ENCODE peak calls at places on chromosomes 4 and X, in seven cellular contexts. E, C, V, U, B, H and S are unnamed samples.

GRCh38 chr4:36241771-36242170 is 2.5 kb downstream of the ARAP2 start:
- DNase-seq in H (no peak), U (no peak), C (peak), E (no peak), V (no peak), B (no peak), S (peak)

GRCh38 chrX:107654778-107655761 is 26.8 kb downstream of the PRPS1 start:
- DNase-seq in C (peak), H (peak), V (peak), E (peak), B (peak), U (peak), S (peak)

GRCh38 chr4:106201373-106201772 is 114.6 kb downstream of the TBCK start:
- DNase-seq in U (peak), H (no peak), V (no peak), C (peak), B (no peak), E (no peak), S (no peak)

GRCh38 chrX:123731987-123732678 is 719 bp downstream of the THOC2 start:
- DNase-seq in U (peak), V (peak), E (no peak), C (peak), H (no peak), B (peak), S (no peak)

GRCh38 chrX:107204063-107204605 is 2.1 kb downstream of the NUP62CL start:
- DNase-seq in C (no peak), B (no peak), V (peak), E (no peak), U (no peak), H (no peak), S (no peak)

GRCh38 chr4:74504212-74504611 is 59.3 kb downstream of the AREG start:
- DNase-seq in B (no peak), E (no peak), V (no peak), U (peak), H (peak), C (peak), S (no peak)

GRCh38 chrX:30495468-30495867 is 82.1 kb downstream of the TASL start:
- DNase-seq in E (no peak), B (no peak), V (no peak), U (no peak), H (no peak), C (no peak), S (no peak)

GRCh38 chr4:54189140-54189539 is 40.0 kb upstream of the PDGFRA start:
- DNase-seq in E (peak), U (peak), H (no peak), V (no peak), B (no peak), C (peak), S (no peak)

GRCh38 chrX:71212536-71212935 is 10.5 kb upstream of the GJB1 start:
- DNase-seq in V (no peak), E (no peak), C (no peak), B (no peak), U (no peak), H (no peak), S (no peak)

GRCh38 chr4:33696586-33696985 is 2547.7 kb downstream of the ARAP2 start:
- DNase-seq in V (no peak), C (no peak), B (no peak), E (no peak), U (peak), H (no peak), S (no peak)

GRCh38 chrX:147875866-147876596 is 35.7 kb upstream of the FMR1 start:
- DNase-seq in U (peak), B (no peak), E (no peak), C (peak), H (no peak), V (no peak), S (no peak)

GRCh38 chrX:16002185-16002584 is 121.2 kb upstream of the GRPR start:
- DNase-seq in B (no peak), E (no peak), H (peak), V (no peak), C (peak), U (peak), S (no peak)

GRCh38 chr4:53861856-53862610 is 202.4 kb downstream of the CHIC2 start:
- DNase-seq in C (peak), H (peak), E (peak), U (peak), B (no peak), V (no peak), S (no peak)

GRCh38 chr4:152063301-152064235 is 302.8 kb upstream of the GATB start:
- DNase-seq in U (no peak), B (no peak), C (no peak), H (no peak), V (peak), E (no peak), S (no peak)

GRCh38 chr4:112514449-112515277 is 1.3 kb downstream of the NEUROG2 start:
- DNase-seq in E (no peak), H (no peak), B (peak), C (no peak), U (no peak), V (no peak), S (peak)

GRCh38 chrX:49627030-49627777 is 28.4 kb downstream of the GAGE1 start:
- DNase-seq in U (no peak), B (no peak), V (no peak), C (no peak), H (no peak), E (no peak), S (peak)

GRCh38 chr4:180571516-180571915 is 1671.7 kb upstream of the TENM3 start:
- DNase-seq in E (no peak), H (no peak), B (no peak), C (no peak), V (no peak), U (no peak), S (no peak)

GRCh38 chr4:8548731-8549351 is 31.4 kb upstream of the GPR78 start:
- DNase-seq in H (no peak), E (no peak), B (peak), V (no peak), C (no peak), U (no peak), S (no peak)

GRCh38 chr4:53682196-53682595 is 90.9 kb upstream of the LNX1 start:
- DNase-seq in C (peak), H (no peak), U (peak), V (no peak), B (no peak), E (peak), S (no peak)

GRCh38 chr4:16264798-16265197 is 38.5 kb upstream of the TAPT1 start:
- DNase-seq in V (no peak), U (peak), C (peak), H (peak), E (peak), B (no peak), S (peak)

GRCh38 chr4:108592674-108592986 is 27.7 kb upstream of the RPL34 start:
- DNase-seq in E (no peak), H (no peak), B (no peak), U (no peak), V (no peak), C (no peak), S (no peak)

GRCh38 chrX:57583477-57583876 is 8.3 kb upstream of the ZXDB start:
- DNase-seq in H (no peak), B (no peak), C (no peak), V (no peak), E (no peak), U (no peak), S (no peak)

GRCh38 chr4:154294951-154295350 is 196.6 kb downstream of the DCHS2 start:
- DNase-seq in U (no peak), C (no peak), E (no peak), V (no peak), B (no peak), H (no peak), S (no peak)

GRCh38 chr4:4990857-4991540 is 28.3 kb downstream of the CYTL1 start:
- DNase-seq in B (no peak), U (peak), H (peak), C (peak), E (peak), V (peak), S (no peak)

GRCh38 chr4:129926936-129927335 is 831.0 kb downstream of the C4orf33 start:
- DNase-seq in H (no peak), E (no peak), C (no peak), B (no peak), U (no peak), V (no peak), S (no peak)

GRCh38 chr4:102791318-102791835 is 30.6 kb upstream of the MANBA start:
- DNase-seq in C (no peak), H (no peak), U (no peak), B (no peak), V (no peak), E (no peak), S (no peak)
- TF ChIP-seq CTCF in C (no peak), H (no peak), U (no peak), B (no peak), V (no peak), E (no peak), S (no peak)

DNA sequence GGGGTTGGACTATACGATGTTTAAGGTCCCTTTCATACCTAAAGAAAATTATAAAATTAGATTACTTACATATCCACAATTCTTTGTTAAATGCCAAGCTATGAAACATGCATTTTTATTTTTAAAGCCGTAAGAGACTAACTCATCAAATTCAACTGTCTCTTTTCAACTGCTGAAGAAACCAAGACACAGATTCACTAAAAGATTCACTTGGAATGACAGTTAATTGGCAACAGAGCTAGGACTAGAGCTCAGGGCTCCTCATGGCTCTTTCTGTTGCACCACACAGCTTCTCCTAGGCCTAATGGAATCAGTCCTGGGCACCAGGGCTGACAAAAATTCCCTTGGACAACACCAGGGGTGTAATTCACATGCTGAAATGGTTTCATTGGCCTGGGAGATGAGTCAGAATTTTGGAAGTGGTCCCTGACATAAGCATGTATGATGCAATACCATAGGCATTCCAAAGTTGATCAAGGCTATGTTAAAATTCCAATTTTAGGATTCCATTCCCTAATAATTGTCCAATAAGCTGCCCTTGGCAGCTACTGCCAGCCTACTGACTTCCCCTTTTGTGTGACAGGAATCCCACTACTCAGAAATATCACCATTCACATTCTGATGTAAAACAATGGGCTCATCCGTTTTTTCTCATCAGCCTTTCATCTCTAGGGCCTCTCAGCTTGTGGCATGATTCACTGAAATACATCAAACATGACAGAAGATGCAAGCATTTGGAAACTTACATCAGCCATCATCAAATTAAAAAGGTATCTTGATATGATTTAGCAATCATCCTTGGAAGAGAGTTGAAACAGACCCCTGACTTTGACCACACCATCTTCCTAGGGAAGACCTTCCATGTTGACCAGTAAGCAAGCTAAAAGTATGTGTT is 54.2 kb downstream of the PLAC1 start:
- DNase-seq in U (peak), V (no peak), H (peak), B (no peak), E (peak), C (peak), S (no peak)
- TF ChIP-seq CTCF in U (peak), V (no peak), H (peak), B (no peak), E (peak), C (peak), S (no peak)

GRCh38 chr4:89242864-89243740 is 64.5 kb downstream of the GPRIN3 start:
- DNase-seq in U (no peak), E (no peak), H (no peak), C (no peak), V (no peak), B (no peak), S (no peak)
- TF ChIP-seq CTCF in U (no peak), E (no peak), H (no peak), C (no peak), V (no peak), B (no peak), S (no peak)

GRCh38 chr4:20761826-20762225 is 61.6 kb downstream of the PACRGL start:
- DNase-seq in B (no peak), V (no peak), H (no peak), C (no peak), U (no peak), E (no peak), S (no peak)

GRCh38 chr4:20761382-20761781 is 61.1 kb downstream of the PACRGL start:
- DNase-seq in E (no peak), V (no peak), U (no peak), B (no peak), C (no peak), H (no peak), S (no peak)

GRCh38 chr4:20754091-20754490 is 53.8 kb downstream of the PACRGL start:
- DNase-seq in U (no peak), B (no peak), E (no peak), H (no peak), C (no peak), V (no peak), S (no peak)

GRCh38 chr4:20764353-20764752 is 64.1 kb downstream of the PACRGL start:
- DNase-seq in C (no peak), B (no peak), E (peak), U (no peak), V (no peak), H (peak), S (no peak)

GRCh38 chr4:20760053-20760452 is 59.8 kb downstream of the PACRGL start:
- DNase-seq in C (no peak), V (no peak), B (no peak), E (no peak), U (peak), H (no peak), S (no peak)
- TF ChIP-seq CTCF in C (no peak), V (no peak), B (no peak), E (peak), U (peak), H (peak), S (peak)

GRCh38 chr4:176641237-176641636 is 151.5 kb downstream of the VEGFC start:
- DNase-seq in V (no peak), E (no peak), U (no peak), H (peak), C (no peak), B (no peak), S (no peak)

GRCh38 chr4:176631611-176632010 is 161.1 kb downstream of the VEGFC start:
- DNase-seq in V (no peak), H (no peak), C (no peak), U (no peak), B (no peak), E (no peak), S (no peak)

GRCh38 chr4:176638992-176639391 is 153.7 kb downstream of the VEGFC start:
- DNase-seq in B (no peak), H (no peak), E (no peak), C (no peak), U (peak), V (no peak), S (no peak)

GRCh38 chr4:176635372-176636261 is 157.1 kb downstream of the VEGFC start:
- DNase-seq in B (no peak), E (peak), U (peak), V (no peak), H (peak), C (peak), S (no peak)
- TF ChIP-seq CTCF in B (no peak), E (peak), U (peak), V (no peak), H (peak), C (peak), S (no peak)

GRCh38 chrX:883588-883987 is 253.0 kb downstream of the SHOX start:
- DNase-seq in U (no peak), H (no peak), E (no peak), C (no peak), B (no peak), V (no peak), S (no peak)

GRCh38 chrX:884091-884490 is 253.5 kb downstream of the SHOX start:
- DNase-seq in E (no peak), V (no peak), C (no peak), U (no peak), B (no peak), H (no peak), S (no peak)
- TF ChIP-seq CTCF in E (no peak), V (no peak), C (no peak), U (no peak), B (no peak), H (no peak), S (no peak)

GRCh38 chrX:118554511-118554910 is 58.9 kb downstream of the DOCK11 start:
- DNase-seq in V (no peak), B (no peak), E (no peak), U (no peak), C (no peak), H (no peak), S (no peak)
- TF ChIP-seq CTCF in V (no peak), B (no peak), E (no peak), U (no peak), C (no peak), H (no peak), S (no peak)

GRCh38 chr4:7306021-7306420 is 113.7 kb downstream of the SORCS2 start:
- DNase-seq in U (no peak), E (no peak), V (no peak), B (no peak), H (no peak), C (no peak), S (no peak)

GRCh38 chr4:7306566-7306965 is 114.2 kb downstream of the SORCS2 start:
- DNase-seq in E (no peak), H (no peak), U (no peak), C (no peak), B (no peak), V (no peak), S (no peak)

GRCh38 chr4:7306986-7307385 is 114.6 kb downstream of the SORCS2 start:
- DNase-seq in C (no peak), V (no peak), B (no peak), E (no peak), U (no peak), H (no peak), S (no peak)

GRCh38 chr4:7309176-7309575 is 116.8 kb downstream of the SORCS2 start:
- DNase-seq in C (no peak), B (no peak), E (no peak), V (no peak), U (no peak), H (no peak), S (no peak)

GRCh38 chr4:7307391-7308099 is 115.2 kb downstream of the SORCS2 start:
- DNase-seq in E (no peak), B (no peak), U (peak), H (no peak), C (no peak), V (no peak), S (no peak)
- TF ChIP-seq CTCF in E (no peak), B (no peak), U (no peak), H (no peak), C (no peak), V (no peak), S (no peak)